ENCODE peak calls at places on chromosome 1, in eight cellular contexts. R is left lung; Z is CD4-positive, CD25-positive, alpha-beta regulatory T cell; N is A673; U is heart right ventricle; G is heart left ventricle; V is WERI-Rb-1; E is NT2/D1. P is an unnamed sample. For H3K9me3, the result is how much of the 10 kb centered on the place peaks cover.

GRCh38 chr1:12409676-12410075 is 179.8 kb downstream of the VPS13D start:
- DNase-seq in E (no peak), R (no peak), N (no peak), V (no peak), U (no peak), Z (no peak), G (no peak), P (no peak)

GRCh38 chr1:225746361-225747179 is 31.1 kb upstream of the SRP9 start:
- DNase-seq in U (peak), Z (no peak), E (peak), V (peak), R (no peak), G (peak), N (peak), P (no peak)

GRCh38 chr1:182337736-182338571 is 53.6 kb downstream of the GLUL start:
- DNase-seq in Z (no peak), G (no peak), E (no peak), V (peak), N (no peak), R (no peak), U (peak), P (no peak)

GRCh38 chr1:169995993-169996392 is 78.5 kb downstream of the KIFAP3 start:
- DNase-seq in Z (no peak), N (no peak), R (no peak), E (no peak), V (no peak), G (no peak), U (no peak), P (no peak)

GRCh38 chr1:156579472-156579871 is at the start of gene TTC24:
- DNase-seq in E (no peak), Z (no peak), N (no peak), R (no peak), G (no peak), U (no peak), V (peak), P (no peak)

GRCh38 chr1:109160054-109160840 is 46.3 kb downstream of the ELAPOR1 start:
- DNase-seq in R (no peak), Z (no peak), U (no peak), N (no peak), V (no peak), G (no peak), E (no peak), P (no peak)

GRCh38 chr1:54610601-54611580 is 12.4 kb downstream of the FAM151A start:
- DNase-seq in G (no peak), U (no peak), N (no peak), Z (no peak), R (peak), E (no peak), V (no peak), P (no peak)

GRCh38 chr1:20366766-20367602 is 76.3 kb downstream of the VWA5B1 start:
- DNase-seq in G (peak), U (peak), R (no peak), E (peak), N (peak), V (peak), Z (no peak), P (no peak)

GRCh38 chr1:26913389-26913753 is 404 bp downstream of the NR0B2 start:
- DNase-seq in G (no peak), Z (no peak), V (no peak), R (no peak), U (no peak), E (no peak), N (no peak), P (no peak)

GRCh38 chr1:30755334-30755733 is 2.2 kb downstream of the LAPTM5 start:
- DNase-seq in V (no peak), N (no peak), R (no peak), G (no peak), U (no peak), E (no peak), Z (no peak), P (no peak)

GRCh38 chr1:47478090-47478489 is 40.2 kb downstream of the FOXD2 start:
- DNase-seq in V (no peak), R (peak), E (no peak), U (no peak), G (no peak), N (no peak), Z (no peak), P (no peak)

GRCh38 chr1:60571811-60572210 is 498.2 kb upstream of the C1orf87 start:
- DNase-seq in E (no peak), R (no peak), N (no peak), U (no peak), Z (no peak), G (no peak), V (no peak), P (no peak)

GRCh38 chr1:37167479-37167878 is 133.2 kb upstream of the GRIK3 start:
- DNase-seq in N (peak), Z (no peak), U (no peak), V (no peak), E (no peak), R (no peak), G (no peak), P (no peak)

GRCh38 chr1:244344001-244344400 is 107.7 kb downstream of the ADSS2 start:
- DNase-seq in U (no peak), N (no peak), V (no peak), Z (no peak), E (no peak), R (no peak), G (no peak), P (no peak)

GRCh38 chr1:76868916-76869315 is 1.6 kb downstream of the ST6GALNAC5 start:
- DNase-seq in V (no peak), R (peak), Z (no peak), U (no peak), G (no peak), E (no peak), N (no peak), P (no peak)

GRCh38 chr1:159172599-159173291 is 1.3 kb downstream of the CADM3 start:
- DNase-seq in U (no peak), N (no peak), V (no peak), E (peak), R (no peak), G (peak), Z (no peak), P (no peak)

GRCh38 chr1:39955547-39956539 is 898 bp downstream of the MFSD2A start:
- DNase-seq in E (no peak), U (no peak), V (peak), Z (peak), N (peak), G (no peak), R (peak), P (peak)

GRCh38 chr1:9716404-9717192 is 65.1 kb downstream of the PIK3CD start:
- DNase-seq in R (no peak), E (no peak), N (no peak), Z (peak), U (no peak), V (no peak), G (no peak), P (no peak)

GRCh38 chr1:30990594-30990993 is 74.9 kb downstream of the PUM1 start:
- DNase-seq in E (no peak), Z (no peak), G (no peak), N (no peak), V (no peak), U (no peak), R (no peak), P (no peak)

GRCh38 chr1:22025368-22026154 is 24.1 kb downstream of the CELA3A start:
- DNase-seq in Z (peak), U (peak), R (peak), E (peak), V (peak), N (peak), G (peak), P (peak)

GRCh38 chr1:220690140-220691038 is at the start of gene C1orf115:
- DNase-seq in N (peak), Z (peak), R (peak), V (peak), G (peak), E (peak), U (peak), P (peak)

GRCh38 chr1:89149976-89150375 is 24.1 kb upstream of the GBP2 start:
- DNase-seq in U (no peak), E (no peak), Z (no peak), G (no peak), N (no peak), R (no peak), V (no peak), P (no peak)

GRCh38 chr1:24154215-24154614 is 11.3 kb upstream of the IL22RA1 start:
- DNase-seq in V (no peak), R (no peak), N (no peak), G (no peak), Z (no peak), E (no peak), U (no peak), P (no peak)

GRCh38 chr1:237293804-237294203 is 251.8 kb downstream of the RYR2 start:
- DNase-seq in G (no peak), U (no peak), V (no peak), Z (no peak), N (no peak), E (no peak), R (no peak), P (no peak)

GRCh38 chr1:50308883-50309282 is 114.4 kb downstream of the DMRTA2 start:
- DNase-seq in U (peak), Z (peak), V (no peak), N (peak), E (peak), R (no peak), G (no peak), P (no peak)

DNA sequence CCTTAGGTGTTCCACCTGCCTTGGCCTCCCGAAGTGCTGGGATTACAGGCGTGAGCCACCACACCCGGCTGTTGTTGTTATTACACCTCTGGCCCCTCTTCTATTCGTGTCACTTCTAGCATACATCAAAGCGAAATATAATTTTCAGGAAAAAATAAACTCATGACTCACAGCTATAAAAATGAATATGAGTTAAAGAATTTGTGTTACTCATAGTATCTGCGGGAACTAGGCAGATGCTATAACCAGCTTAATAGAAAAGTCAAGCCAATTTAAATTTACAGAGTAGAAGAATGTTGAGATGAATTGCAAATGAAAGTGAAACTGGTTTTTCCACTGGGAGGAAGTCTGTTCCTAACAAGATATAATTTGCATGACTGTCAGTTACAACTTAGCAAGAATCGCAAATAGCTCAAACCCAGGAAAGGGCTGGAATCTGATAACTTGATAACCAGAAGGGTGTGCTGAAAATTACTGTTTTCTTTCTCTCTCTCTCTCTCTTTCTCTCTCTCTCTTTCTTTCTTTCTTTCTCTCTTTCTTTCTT is 11.2 kb downstream of the OR2W3 start:
- DNase-seq in U (no peak), G (no peak), V (no peak), R (no peak), E (no peak), Z (peak), N (peak), P (no peak)
- H3K9me3 ChIP-seq in U (under half), G (under half), V (under half), R (under half), E (under half), Z (under half), N (under half), P (under half)

GRCh38 chr1:81823082-81823481 is 22.3 kb downstream of the ADGRL2 start:
- DNase-seq in N (no peak), V (no peak), U (no peak), Z (no peak), G (no peak), E (no peak), R (no peak), P (no peak)
- H3K9me3 ChIP-seq in N (under half), V (under half), U (under half), Z (under half), G (under half), E (under half), R (under half), P (under half)

GRCh38 chr1:227666286-227666685 is 68.8 kb downstream of the JMJD4 start:
- DNase-seq in G (no peak), V (no peak), E (no peak), R (no peak), Z (no peak), U (no peak), N (peak), P (no peak)
- H3K9me3 ChIP-seq in G (half or more), V (under half), E (half or more), R (half or more), Z (half or more), U (under half), N (half or more), P (under half)

GRCh38 chr1:247797518-247797917 is 26.4 kb downstream of the OR14A16 start:
- DNase-seq in G (no peak), V (no peak), Z (no peak), R (no peak), U (no peak), E (no peak), N (no peak), P (no peak)
- H3K9me3 ChIP-seq in G (under half), V (under half), Z (under half), R (under half), U (under half), E (under half), N (under half), P (under half)

DNA sequence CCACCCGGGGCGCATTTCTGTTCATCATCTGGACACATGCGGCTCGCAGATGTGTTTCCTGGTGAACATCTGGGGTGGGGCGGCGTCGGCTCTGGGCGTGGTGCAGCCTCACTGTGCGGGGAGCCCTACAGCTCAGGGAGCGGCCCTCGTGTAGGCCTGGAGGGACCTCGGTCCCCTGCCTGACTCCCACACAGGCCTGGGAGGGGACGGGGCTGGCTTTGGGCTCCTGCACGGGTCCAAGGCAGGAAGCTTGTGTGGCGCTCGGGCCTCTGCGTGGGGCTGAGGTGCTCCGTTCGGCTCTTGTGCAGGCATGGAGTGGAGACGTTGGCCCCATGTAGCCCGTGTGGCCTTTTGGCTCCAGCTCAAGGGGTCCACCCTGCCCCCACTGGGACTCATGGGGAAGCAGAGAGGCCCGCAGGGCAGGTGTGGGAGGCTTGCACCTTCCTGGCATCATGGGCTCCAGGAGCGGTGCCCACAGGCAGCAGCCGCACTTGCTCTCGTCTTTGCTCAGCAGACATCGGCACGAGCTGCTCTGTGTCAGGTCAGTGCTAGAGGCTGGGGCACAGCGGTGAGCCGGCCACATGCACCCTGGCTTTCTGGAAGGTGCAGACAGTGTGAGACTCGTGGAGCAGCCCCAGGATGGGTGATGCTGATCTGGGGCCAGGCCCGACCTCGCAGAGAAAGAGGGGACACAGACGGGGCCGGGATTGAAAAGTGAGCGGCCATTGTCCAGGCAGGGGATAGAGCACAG is 90.1 kb upstream of the ACTRT2 start:
- DNase-seq in N (no peak), G (no peak), U (no peak), Z (no peak), R (peak), E (no peak), V (no peak), P (no peak)
- H3K9me3 ChIP-seq in N (under half), G (under half), U (under half), Z (under half), R (under half), E (under half), V (under half), P (under half)

DNA sequence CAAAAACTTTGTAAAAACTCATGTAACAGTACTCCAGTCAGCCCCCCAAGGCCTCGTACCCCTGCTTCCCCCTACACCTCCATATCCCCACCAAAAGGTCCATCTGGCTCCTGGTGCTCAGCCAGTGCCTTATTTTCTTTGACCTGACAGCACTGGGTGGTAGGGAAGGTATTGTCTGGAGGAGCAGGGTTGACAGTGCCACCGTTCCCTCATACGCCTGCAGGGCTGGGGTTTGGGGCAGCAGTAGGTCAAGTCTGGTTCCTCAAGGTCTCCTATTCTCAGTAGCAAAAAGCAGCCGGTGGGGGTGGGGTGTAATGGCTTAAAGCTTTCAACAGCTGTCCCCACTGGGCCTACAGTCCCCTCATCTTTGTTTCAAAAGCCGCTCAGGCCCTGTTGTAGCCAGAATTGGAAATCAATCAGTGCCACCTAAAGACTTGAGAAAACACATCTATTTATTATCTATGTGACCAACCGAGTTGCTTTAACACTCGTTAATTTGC is 25.3 kb upstream of the TTF2 start:
- DNase-seq in E (no peak), U (no peak), G (no peak), R (no peak), Z (no peak), V (peak), N (no peak), P (no peak)
- H3K9me3 ChIP-seq in E (under half), U (under half), G (under half), R (under half), Z (under half), V (under half), N (under half), P (under half)

DNA sequence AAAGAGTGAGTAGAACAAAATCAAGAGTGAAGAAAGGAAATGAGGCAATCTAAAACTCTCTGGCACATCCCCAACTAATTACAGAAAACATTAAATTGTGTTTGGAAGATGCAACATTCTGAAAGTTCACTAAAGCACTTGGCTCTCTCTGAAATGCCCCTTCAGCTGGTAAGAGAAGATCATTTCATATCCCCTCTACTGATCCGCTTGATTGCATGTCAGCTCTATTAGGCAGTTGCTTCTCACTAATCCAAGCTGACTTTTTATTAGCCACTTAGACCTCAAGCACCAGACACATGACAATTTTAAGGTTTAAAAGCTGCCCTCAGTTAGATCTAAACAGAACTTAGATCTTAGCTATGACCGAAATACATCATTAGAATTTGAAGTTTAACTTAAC is 262.8 kb upstream of the PRMT6 start:
- DNase-seq in V (no peak), Z (no peak), E (no peak), G (no peak), U (no peak), N (peak), R (no peak), P (no peak)
- H3K9me3 ChIP-seq in V (under half), Z (under half), E (under half), G (under half), U (under half), N (under half), R (under half), P (under half)

DNA sequence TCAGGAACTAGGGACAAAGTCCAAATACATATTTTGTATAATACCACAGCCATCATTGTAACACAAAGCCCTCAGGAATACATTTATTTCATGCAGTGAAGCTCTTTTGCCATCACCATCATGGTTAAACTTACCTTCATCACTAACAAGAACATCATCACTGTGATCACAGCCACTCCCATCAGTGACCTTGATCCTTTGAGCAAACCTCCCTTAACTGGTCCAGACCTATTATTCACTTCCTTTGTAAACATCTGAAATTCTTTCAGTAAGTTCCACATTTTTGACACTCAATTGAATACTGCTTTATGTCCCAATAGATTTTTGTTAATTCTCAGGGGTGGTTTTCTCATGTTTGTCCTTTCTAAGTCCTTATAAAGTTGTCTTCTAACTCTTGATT is 16.2 kb upstream of the KPRP start:
- DNase-seq in R (no peak), N (no peak), G (no peak), E (no peak), Z (no peak), V (no peak), U (no peak), P (no peak)
- H3K9me3 ChIP-seq in R (under half), N (under half), G (under half), E (under half), Z (under half), V (under half), U (under half), P (under half)

DNA sequence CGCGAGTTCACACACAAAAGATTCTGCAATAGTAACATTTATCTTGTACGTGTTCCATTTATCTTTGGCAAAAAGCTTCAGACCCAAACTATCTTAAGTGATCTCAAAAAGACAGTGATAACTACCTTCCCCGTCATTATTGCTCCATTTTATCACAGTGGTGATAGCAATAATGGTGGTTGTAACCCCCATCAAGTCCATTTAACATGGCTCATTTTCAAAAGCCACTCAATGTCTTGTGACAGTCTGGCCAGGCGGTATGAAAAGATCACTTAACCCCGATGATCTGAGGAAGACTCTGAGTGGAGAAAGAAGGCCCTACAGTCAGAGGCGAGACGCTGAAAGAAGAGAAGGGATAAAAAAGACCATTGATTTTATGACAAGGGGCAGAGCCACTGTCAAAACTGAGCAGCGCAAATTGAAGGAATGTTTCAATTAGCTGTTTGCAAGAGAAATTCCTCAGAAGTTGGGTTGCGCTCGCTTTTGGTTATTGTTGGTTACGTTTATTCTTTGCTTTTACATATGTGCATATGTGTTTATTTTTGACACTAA is 417.2 kb upstream of the PBX1 start:
- DNase-seq in E (no peak), R (no peak), V (no peak), N (no peak), U (no peak), Z (no peak), G (no peak), P (no peak)
- H3K9me3 ChIP-seq in E (under half), R (under half), V (under half), N (under half), U (under half), Z (under half), G (under half), P (under half)

P was measured in T-helper 17 cell.